ENCODE peak calls at places on chromosomes 12 and 14, in ten cellular contexts. One of them, this sample, is unnamed.
A peak's percentile ranks its signal among the peaks of the same experiment; 100 is the strongest.

GRCh38 chr12:93065896-93066295 is 136.8 kb upstream of the EEA1 start:
- DNase-seq in adrenal gland: no peak
- DNase-seq in substantia nigra: no peak
- DNase-seq in CD8-positive, alpha-beta memory T cell: no peak
- DNase-seq in left ventricle myocardium inferior: no peak
- DNase-seq in IMR-90: no peak
- DNase-seq in effector memory CD4-positive, alpha-beta T cell: no peak
- DNase-seq in WERI-Rb-1: no peak
- DNase-seq in cardiac muscle cell: no peak
- DNase-seq in tibial nerve: no peak
- DNase-seq in this sample: no peak

GRCh38 chr14:88005978-88006851 is 1.3 kb downstream of the GPR65 start:
- DNase-seq in effector memory CD4-positive, alpha-beta T cell: peak; percentile 61
- DNase-seq in WERI-Rb-1: no peak
- DNase-seq in substantia nigra: no peak
- DNase-seq in cardiac muscle cell: no peak
- DNase-seq in CD8-positive, alpha-beta memory T cell: peak; percentile 86
- DNase-seq in IMR-90: no peak
- DNase-seq in adrenal gland: peak; percentile 20
- DNase-seq in left ventricle myocardium inferior: no peak
- DNase-seq in tibial nerve: no peak
- DNase-seq in this sample: no peak

GRCh38 chr12:47297993-47298392 is 218.2 kb upstream of the AMIGO2 start:
- DNase-seq in effector memory CD4-positive, alpha-beta T cell: no peak
- DNase-seq in tibial nerve: no peak
- DNase-seq in WERI-Rb-1: no peak
- DNase-seq in CD8-positive, alpha-beta memory T cell: no peak
- DNase-seq in adrenal gland: no peak
- DNase-seq in cardiac muscle cell: no peak
- DNase-seq in substantia nigra: no peak
- DNase-seq in left ventricle myocardium inferior: no peak
- DNase-seq in IMR-90: no peak
- DNase-seq in this sample: no peak

GRCh38 chr12:80443974-80444666 is at the start of gene PTPRQ:
- DNase-seq in left ventricle myocardium inferior: no peak
- DNase-seq in adrenal gland: no peak
- DNase-seq in effector memory CD4-positive, alpha-beta T cell: no peak
- DNase-seq in substantia nigra: no peak
- DNase-seq in IMR-90: peak; percentile 22
- DNase-seq in cardiac muscle cell: no peak
- DNase-seq in tibial nerve: no peak
- DNase-seq in CD8-positive, alpha-beta memory T cell: no peak
- DNase-seq in WERI-Rb-1: no peak
- DNase-seq in this sample: no peak

GRCh38 chr14:64639340-64639821 is 64.8 kb upstream of the PLEKHG3 start:
- DNase-seq in CD8-positive, alpha-beta memory T cell: no peak
- DNase-seq in IMR-90: peak; percentile 46
- DNase-seq in effector memory CD4-positive, alpha-beta T cell: no peak
- DNase-seq in tibial nerve: no peak
- DNase-seq in adrenal gland: no peak
- DNase-seq in WERI-Rb-1: no peak
- DNase-seq in left ventricle myocardium inferior: no peak
- DNase-seq in cardiac muscle cell: no peak
- DNase-seq in substantia nigra: no peak
- DNase-seq in this sample: no peak

GRCh38 chr12:76704693-76705092 is 59.2 kb upstream of the ZDHHC17 start:
- DNase-seq in adrenal gland: no peak
- DNase-seq in left ventricle myocardium inferior: no peak
- DNase-seq in substantia nigra: no peak
- DNase-seq in tibial nerve: no peak
- DNase-seq in CD8-positive, alpha-beta memory T cell: no peak
- DNase-seq in effector memory CD4-positive, alpha-beta T cell: no peak
- DNase-seq in cardiac muscle cell: no peak
- DNase-seq in IMR-90: no peak
- DNase-seq in WERI-Rb-1: no peak
- DNase-seq in this sample: no peak

GRCh38 chr12:47586952-47587669 is 118.7 kb downstream of the RPAP3 start:
- DNase-seq in CD8-positive, alpha-beta memory T cell: no peak
- DNase-seq in adrenal gland: no peak
- DNase-seq in substantia nigra: no peak
- DNase-seq in IMR-90: no peak
- DNase-seq in effector memory CD4-positive, alpha-beta T cell: no peak
- DNase-seq in WERI-Rb-1: no peak
- DNase-seq in cardiac muscle cell: no peak
- DNase-seq in tibial nerve: no peak
- DNase-seq in left ventricle myocardium inferior: no peak
- DNase-seq in this sample: no peak

GRCh38 chr14:80845877-80846276 is 95.7 kb downstream of the CEP128 start:
- DNase-seq in CD8-positive, alpha-beta memory T cell: no peak
- DNase-seq in tibial nerve: no peak
- DNase-seq in adrenal gland: no peak
- DNase-seq in cardiac muscle cell: no peak
- DNase-seq in IMR-90: no peak
- DNase-seq in left ventricle myocardium inferior: no peak
- DNase-seq in substantia nigra: no peak
- DNase-seq in effector memory CD4-positive, alpha-beta T cell: no peak
- DNase-seq in WERI-Rb-1: no peak
- DNase-seq in this sample: no peak

GRCh38 chr14:76917158-76917596 is 91.0 kb downstream of the LRRC74A start:
- DNase-seq in IMR-90: peak; percentile 84
- DNase-seq in tibial nerve: no peak
- DNase-seq in substantia nigra: no peak
- DNase-seq in effector memory CD4-positive, alpha-beta T cell: no peak
- DNase-seq in CD8-positive, alpha-beta memory T cell: no peak
- DNase-seq in WERI-Rb-1: peak; percentile 84
- DNase-seq in left ventricle myocardium inferior: peak; percentile 47
- DNase-seq in adrenal gland: peak; percentile 74
- DNase-seq in cardiac muscle cell: peak; percentile 71
- DNase-seq in this sample: no peak

GRCh38 chr14:76917759-76918175 is 91.6 kb downstream of the LRRC74A start:
- DNase-seq in adrenal gland: peak; percentile 93
- DNase-seq in IMR-90: no peak
- DNase-seq in WERI-Rb-1: no peak
- DNase-seq in effector memory CD4-positive, alpha-beta T cell: no peak
- DNase-seq in substantia nigra: no peak
- DNase-seq in tibial nerve: no peak
- DNase-seq in left ventricle myocardium inferior: peak; percentile 79
- DNase-seq in cardiac muscle cell: no peak
- DNase-seq in CD8-positive, alpha-beta memory T cell: no peak
- DNase-seq in this sample: no peak

GRCh38 chr14:76919431-76919810 is 93.2 kb downstream of the LRRC74A start:
- DNase-seq in adrenal gland: no peak
- DNase-seq in effector memory CD4-positive, alpha-beta T cell: no peak
- DNase-seq in IMR-90: no peak
- DNase-seq in tibial nerve: no peak
- DNase-seq in cardiac muscle cell: no peak
- DNase-seq in CD8-positive, alpha-beta memory T cell: no peak
- DNase-seq in WERI-Rb-1: no peak
- DNase-seq in substantia nigra: no peak
- DNase-seq in left ventricle myocardium inferior: no peak
- DNase-seq in this sample: no peak

GRCh38 chr14:76918751-76919421 is 92.7 kb downstream of the LRRC74A start:
- DNase-seq in tibial nerve: peak; percentile 91
- DNase-seq in effector memory CD4-positive, alpha-beta T cell: no peak
- DNase-seq in left ventricle myocardium inferior: peak; percentile 95
- DNase-seq in IMR-90: peak; percentile 99
- DNase-seq in adrenal gland: peak; percentile 98
- DNase-seq in substantia nigra: peak; percentile 76
- DNase-seq in cardiac muscle cell: peak; percentile 58
- DNase-seq in CD8-positive, alpha-beta memory T cell: no peak
- DNase-seq in WERI-Rb-1: peak; percentile 75
- DNase-seq in this sample: peak; percentile 78

DNA sequence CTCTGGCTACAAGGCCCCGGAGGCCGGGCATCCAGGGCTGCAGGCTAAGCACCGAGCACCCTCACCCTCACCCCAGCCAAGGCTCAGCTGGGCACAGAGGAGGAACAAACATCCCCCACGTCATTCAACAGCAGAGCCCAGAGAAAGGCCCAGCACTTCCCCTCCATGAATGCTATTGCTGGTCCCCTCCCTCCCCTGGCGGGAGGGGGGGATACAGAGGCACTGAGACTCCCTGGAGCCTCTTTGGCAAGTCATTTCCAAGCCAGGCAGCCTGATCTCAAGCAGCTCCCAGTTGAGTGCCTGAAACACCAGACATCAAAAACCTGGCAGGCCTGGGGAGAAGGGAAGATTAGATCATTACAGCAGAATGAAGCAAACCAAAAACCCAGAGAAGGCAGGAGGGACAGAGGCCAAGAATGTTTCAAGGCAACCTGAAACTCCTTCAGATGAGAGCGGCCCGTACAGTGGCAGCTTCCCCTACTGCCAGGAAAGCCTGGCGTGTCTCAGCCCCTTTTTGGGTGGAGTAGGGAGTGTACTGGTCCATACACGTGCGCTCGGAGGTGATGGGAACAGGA is 92.1 kb downstream of the LRRC74A start:
- DNase-seq in CD8-positive, alpha-beta memory T cell: no peak
- DNase-seq in cardiac muscle cell: no peak
- DNase-seq in tibial nerve: peak; percentile 37
- DNase-seq in WERI-Rb-1: no peak
- DNase-seq in adrenal gland: peak; percentile 74
- DNase-seq in left ventricle myocardium inferior: peak; percentile 57
- DNase-seq in effector memory CD4-positive, alpha-beta T cell: no peak
- DNase-seq in IMR-90: peak; percentile 90
- DNase-seq in substantia nigra: no peak
- DNase-seq in this sample: peak; percentile 63
- H3K27ac ChIP-seq in CD8-positive, alpha-beta memory T cell: no peak overlapping the region
- H3K27ac ChIP-seq in cardiac muscle cell: peak overlapping the region; percentile 70
- H3K27ac ChIP-seq in tibial nerve: peak overlapping the region; percentile 91
- H3K27ac ChIP-seq in WERI-Rb-1: peak overlapping the region; percentile 11
- H3K27ac ChIP-seq in adrenal gland: peak overlapping the region; percentile 86
- H3K27ac ChIP-seq in left ventricle myocardium inferior: peak overlapping the region; percentile 95
- H3K27ac ChIP-seq in effector memory CD4-positive, alpha-beta T cell: no peak overlapping the region
- H3K27ac ChIP-seq in IMR-90: peak overlapping the region; percentile 86
- H3K27ac ChIP-seq in substantia nigra: peak overlapping the region; percentile 64
- H3K27ac ChIP-seq in this sample: peak overlapping the region; percentile 82

GRCh38 chr12:106487664-106488063 is 95.1 kb upstream of the RFX4 start:
- DNase-seq in effector memory CD4-positive, alpha-beta T cell: no peak
- DNase-seq in left ventricle myocardium inferior: no peak
- DNase-seq in substantia nigra: no peak
- DNase-seq in cardiac muscle cell: no peak
- DNase-seq in tibial nerve: no peak
- DNase-seq in WERI-Rb-1: no peak
- DNase-seq in CD8-positive, alpha-beta memory T cell: no peak
- DNase-seq in adrenal gland: no peak
- DNase-seq in IMR-90: no peak
- DNase-seq in this sample: no peak

GRCh38 chr12:106498056-106498455 is 84.7 kb upstream of the RFX4 start:
- DNase-seq in WERI-Rb-1: no peak
- DNase-seq in IMR-90: peak; percentile 16
- DNase-seq in adrenal gland: peak; percentile 26
- DNase-seq in substantia nigra: no peak
- DNase-seq in left ventricle myocardium inferior: no peak
- DNase-seq in cardiac muscle cell: no peak
- DNase-seq in CD8-positive, alpha-beta memory T cell: no peak
- DNase-seq in tibial nerve: no peak
- DNase-seq in effector memory CD4-positive, alpha-beta T cell: no peak
- DNase-seq in this sample: no peak

GRCh38 chr12:106495354-106495965 is 87.3 kb upstream of the RFX4 start:
- DNase-seq in left ventricle myocardium inferior: no peak
- DNase-seq in cardiac muscle cell: no peak
- DNase-seq in CD8-positive, alpha-beta memory T cell: no peak
- DNase-seq in adrenal gland: no peak
- DNase-seq in substantia nigra: no peak
- DNase-seq in tibial nerve: no peak
- DNase-seq in WERI-Rb-1: no peak
- DNase-seq in effector memory CD4-positive, alpha-beta T cell: no peak
- DNase-seq in IMR-90: no peak
- DNase-seq in this sample: no peak

GRCh38 chr12:106493531-106493930 is 89.3 kb upstream of the RFX4 start:
- DNase-seq in tibial nerve: no peak
- DNase-seq in substantia nigra: no peak
- DNase-seq in IMR-90: no peak
- DNase-seq in adrenal gland: no peak
- DNase-seq in CD8-positive, alpha-beta memory T cell: no peak
- DNase-seq in cardiac muscle cell: no peak
- DNase-seq in left ventricle myocardium inferior: no peak
- DNase-seq in effector memory CD4-positive, alpha-beta T cell: no peak
- DNase-seq in WERI-Rb-1: no peak
- DNase-seq in this sample: no peak

GRCh38 chr12:106492893-106493292 is 89.9 kb upstream of the RFX4 start:
- DNase-seq in substantia nigra: no peak
- DNase-seq in tibial nerve: no peak
- DNase-seq in IMR-90: no peak
- DNase-seq in CD8-positive, alpha-beta memory T cell: no peak
- DNase-seq in adrenal gland: no peak
- DNase-seq in left ventricle myocardium inferior: no peak
- DNase-seq in effector memory CD4-positive, alpha-beta T cell: no peak
- DNase-seq in cardiac muscle cell: no peak
- DNase-seq in WERI-Rb-1: no peak
- DNase-seq in this sample: no peak
- H3K27ac ChIP-seq in substantia nigra: no peak overlapping the region
- H3K27ac ChIP-seq in tibial nerve: no peak overlapping the region
- H3K27ac ChIP-seq in IMR-90: no peak overlapping the region
- H3K27ac ChIP-seq in CD8-positive, alpha-beta memory T cell: no peak overlapping the region
- H3K27ac ChIP-seq in adrenal gland: no peak overlapping the region
- H3K27ac ChIP-seq in left ventricle myocardium inferior: no peak overlapping the region
- H3K27ac ChIP-seq in effector memory CD4-positive, alpha-beta T cell: no peak overlapping the region
- H3K27ac ChIP-seq in cardiac muscle cell: no peak overlapping the region
- H3K27ac ChIP-seq in WERI-Rb-1: no peak overlapping the region
- H3K27ac ChIP-seq in this sample: no peak overlapping the region

GRCh38 chr12:7108042-7108927 is 729 bp downstream of the C1RL start:
- DNase-seq in effector memory CD4-positive, alpha-beta T cell: peak; percentile 56
- DNase-seq in adrenal gland: peak; percentile 80
- DNase-seq in CD8-positive, alpha-beta memory T cell: peak; percentile 66
- DNase-seq in IMR-90: peak; percentile 70
- DNase-seq in cardiac muscle cell: peak; percentile 27
- DNase-seq in WERI-Rb-1: peak; percentile 71
- DNase-seq in tibial nerve: peak; percentile 69
- DNase-seq in left ventricle myocardium inferior: peak; percentile 79
- DNase-seq in substantia nigra: no peak
- DNase-seq in this sample: no peak
- H3K27ac ChIP-seq in effector memory CD4-positive, alpha-beta T cell: peak overlapping the region; percentile 77
- H3K27ac ChIP-seq in adrenal gland: peak overlapping the region; percentile 86
- H3K27ac ChIP-seq in CD8-positive, alpha-beta memory T cell: peak overlapping the region; percentile 75
- H3K27ac ChIP-seq in IMR-90: peak overlapping the region; percentile 97
- H3K27ac ChIP-seq in cardiac muscle cell: no peak overlapping the region
- H3K27ac ChIP-seq in WERI-Rb-1: peak overlapping the region; percentile 82
- H3K27ac ChIP-seq in tibial nerve: peak overlapping the region; percentile 94
- H3K27ac ChIP-seq in left ventricle myocardium inferior: peak overlapping the region; percentile 93
- H3K27ac ChIP-seq in substantia nigra: peak overlapping the region; percentile 60
- H3K27ac ChIP-seq in this sample: peak overlapping the region; percentile 44

GRCh38 chr14:92247937-92248336 is 75.0 kb upstream of the SLC24A4 start:
- DNase-seq in cardiac muscle cell: no peak
- DNase-seq in tibial nerve: no peak
- DNase-seq in WERI-Rb-1: no peak
- DNase-seq in adrenal gland: no peak
- DNase-seq in effector memory CD4-positive, alpha-beta T cell: no peak
- DNase-seq in left ventricle myocardium inferior: no peak
- DNase-seq in CD8-positive, alpha-beta memory T cell: no peak
- DNase-seq in IMR-90: no peak
- DNase-seq in substantia nigra: no peak
- DNase-seq in this sample: no peak

GRCh38 chr14:92248638-92249037 is 74.3 kb upstream of the SLC24A4 start:
- DNase-seq in CD8-positive, alpha-beta memory T cell: no peak
- DNase-seq in WERI-Rb-1: no peak
- DNase-seq in tibial nerve: no peak
- DNase-seq in IMR-90: no peak
- DNase-seq in adrenal gland: no peak
- DNase-seq in substantia nigra: no peak
- DNase-seq in left ventricle myocardium inferior: no peak
- DNase-seq in cardiac muscle cell: no peak
- DNase-seq in effector memory CD4-positive, alpha-beta T cell: no peak
- DNase-seq in this sample: no peak

GRCh38 chr14:92253381-92253894 is 69.5 kb upstream of the SLC24A4 start:
- DNase-seq in substantia nigra: no peak
- DNase-seq in effector memory CD4-positive, alpha-beta T cell: no peak
- DNase-seq in cardiac muscle cell: no peak
- DNase-seq in left ventricle myocardium inferior: no peak
- DNase-seq in CD8-positive, alpha-beta memory T cell: no peak
- DNase-seq in WERI-Rb-1: peak; percentile 76
- DNase-seq in adrenal gland: peak; percentile 17
- DNase-seq in IMR-90: no peak
- DNase-seq in tibial nerve: no peak
- DNase-seq in this sample: no peak

GRCh38 chr14:92254786-92255185 is 68.2 kb upstream of the SLC24A4 start:
- DNase-seq in effector memory CD4-positive, alpha-beta T cell: no peak
- DNase-seq in cardiac muscle cell: peak; percentile 18
- DNase-seq in tibial nerve: peak; percentile 22
- DNase-seq in IMR-90: peak; percentile 45
- DNase-seq in adrenal gland: peak; percentile 35
- DNase-seq in WERI-Rb-1: peak; percentile 72
- DNase-seq in CD8-positive, alpha-beta memory T cell: no peak
- DNase-seq in substantia nigra: no peak
- DNase-seq in left ventricle myocardium inferior: peak; percentile 75
- DNase-seq in this sample: peak; percentile 24

GRCh38 chr14:92252291-92252690 is 70.7 kb upstream of the SLC24A4 start:
- DNase-seq in cardiac muscle cell: no peak
- DNase-seq in tibial nerve: no peak
- DNase-seq in IMR-90: no peak
- DNase-seq in substantia nigra: peak; percentile 11
- DNase-seq in CD8-positive, alpha-beta memory T cell: no peak
- DNase-seq in effector memory CD4-positive, alpha-beta T cell: no peak
- DNase-seq in WERI-Rb-1: no peak
- DNase-seq in left ventricle myocardium inferior: no peak
- DNase-seq in adrenal gland: no peak
- DNase-seq in this sample: peak; percentile 18
- H3K27ac ChIP-seq in cardiac muscle cell: no peak overlapping the region
- H3K27ac ChIP-seq in tibial nerve: no peak overlapping the region
- H3K27ac ChIP-seq in IMR-90: no peak overlapping the region
- H3K27ac ChIP-seq in substantia nigra: no peak overlapping the region
- H3K27ac ChIP-seq in CD8-positive, alpha-beta memory T cell: no peak overlapping the region
- H3K27ac ChIP-seq in effector memory CD4-positive, alpha-beta T cell: no peak overlapping the region
- H3K27ac ChIP-seq in WERI-Rb-1: no peak overlapping the region
- H3K27ac ChIP-seq in left ventricle myocardium inferior: no peak overlapping the region
- H3K27ac ChIP-seq in adrenal gland: no peak overlapping the region
- H3K27ac ChIP-seq in this sample: no peak overlapping the region

This sample was measured in caudate nucleus.